ENCODE peak calls at places on chromosome 6, in five cellular contexts. S is A673, R is Peyer's patch, B is tibial artery, W is HL-60. E is an unnamed sample.

GRCh38 chr6:159065751-159066329 is 21.0 kb upstream of the TAGAP start:
- DNase-seq in S (no peak), R (no peak), B (no peak), W (no peak), E (no peak)

GRCh38 chr6:137489410-137490371 is 4.5 kb downstream of the OLIG3 start:
- DNase-seq in S (no peak), R (no peak), B (no peak), W (no peak), E (no peak)

GRCh38 chr6:110816677-110817076 is 1.4 kb upstream of the CDK19 start:
- DNase-seq in S (no peak), R (no peak), B (no peak), W (peak), E (no peak)

GRCh38 chr6:47306887-47307286 is 2.8 kb downstream of the TNFRSF21 start:
- DNase-seq in S (peak), R (no peak), B (no peak), W (no peak), E (no peak)

GRCh38 chr6:82364087-82365010 is 732 bp downstream of the TPBG start:
- DNase-seq in S (peak), R (peak), B (peak), W (peak), E (no peak)

GRCh38 chr6:7674291-7674690 is 51.6 kb upstream of the BMP6 start:
- DNase-seq in S (no peak), R (no peak), B (no peak), W (no peak), E (no peak)

GRCh38 chr6:11744753-11745152 is 33.9 kb downstream of the ADTRP start:
- DNase-seq in S (peak), R (peak), B (peak), W (no peak), E (no peak)

GRCh38 chr6:25601797-25602679 is 50.0 kb upstream of the SCGN start:
- DNase-seq in S (peak), R (no peak), B (no peak), W (no peak), E (peak)

GRCh38 chr6:130262008-130262407 is 39.3 kb upstream of the SAMD3 start:
- DNase-seq in S (no peak), R (no peak), B (no peak), W (no peak), E (no peak)

GRCh38 chr6:121436172-121436965 is 923 bp downstream of the GJA1 start:
- DNase-seq in S (peak), R (no peak), B (no peak), W (no peak), E (no peak)

GRCh38 chr6:121435444-121436069 is at the start of gene GJA1:
- DNase-seq in S (peak), R (no peak), B (peak), W (no peak), E (peak)

GRCh38 chr6:121430514-121431460 is 4.7 kb upstream of the GJA1 start:
- DNase-seq in S (peak), R (no peak), B (no peak), W (no peak), E (no peak)

GRCh38 chr6:121436966-121437756 is 1.7 kb downstream of the GJA1 start:
- DNase-seq in S (peak), R (peak), B (peak), W (no peak), E (no peak)

GRCh38 chr6:121434037-121434770 is 1.2 kb upstream of the GJA1 start:
- DNase-seq in S (no peak), R (no peak), B (no peak), W (no peak), E (no peak)
- TF ChIP-seq CTCF in S (peak), R (no peak), B (no peak), W (no peak), E (no peak)

DNA sequence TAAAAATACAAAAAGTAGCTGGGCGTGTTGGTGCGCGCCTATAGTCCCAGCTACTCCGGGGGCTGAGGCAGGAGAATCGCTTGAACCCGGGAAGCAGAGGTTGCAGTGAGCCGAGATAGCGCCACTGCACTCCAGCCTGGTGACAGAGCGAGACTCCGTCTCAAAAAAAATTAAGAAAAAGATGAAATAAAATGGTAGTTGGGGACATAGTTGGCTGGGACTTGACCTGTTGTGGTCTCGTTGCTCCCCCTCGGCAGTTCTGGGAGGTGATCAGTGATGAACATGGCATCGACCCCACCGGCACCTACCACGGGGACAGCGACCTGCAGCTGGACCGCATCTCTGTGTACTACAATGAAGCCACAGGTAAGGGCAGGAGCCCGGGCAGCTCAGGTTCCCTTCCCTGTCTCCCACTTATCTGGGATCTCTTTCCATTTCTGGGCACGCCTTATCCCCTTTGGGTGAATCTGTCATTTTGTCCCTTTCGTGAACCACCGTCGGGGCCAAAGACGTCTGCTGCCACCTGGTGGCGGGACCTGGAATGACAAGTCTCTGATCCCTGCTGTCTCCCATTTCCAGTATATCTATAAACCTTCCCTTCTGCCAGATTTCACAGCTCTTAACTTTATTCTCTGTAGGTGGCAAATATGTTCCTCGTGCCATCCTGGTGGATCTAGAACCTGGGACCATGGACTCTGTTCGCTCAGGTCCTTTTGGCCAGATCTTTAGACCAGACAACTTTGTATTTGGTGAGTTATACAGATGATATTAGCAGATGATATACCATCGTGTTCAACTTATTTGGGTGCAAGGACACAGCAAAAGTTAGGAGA is 2.3 kb downstream of the TUBB start:
- DNase-seq in S (peak), R (peak), B (peak), W (peak), E (no peak)
- H3K4me3 ChIP-seq in S (peak), R (peak), B (peak), W (peak), E (peak)

GRCh38 chr6:30544666-30545272 is 11.5 kb downstream of the GNL1 start:
- DNase-seq in S (peak), R (no peak), B (no peak), W (peak), E (no peak)
- TF ChIP-seq CTCF in S (peak), R (peak), B (peak), W (peak), E (peak)

DNA sequence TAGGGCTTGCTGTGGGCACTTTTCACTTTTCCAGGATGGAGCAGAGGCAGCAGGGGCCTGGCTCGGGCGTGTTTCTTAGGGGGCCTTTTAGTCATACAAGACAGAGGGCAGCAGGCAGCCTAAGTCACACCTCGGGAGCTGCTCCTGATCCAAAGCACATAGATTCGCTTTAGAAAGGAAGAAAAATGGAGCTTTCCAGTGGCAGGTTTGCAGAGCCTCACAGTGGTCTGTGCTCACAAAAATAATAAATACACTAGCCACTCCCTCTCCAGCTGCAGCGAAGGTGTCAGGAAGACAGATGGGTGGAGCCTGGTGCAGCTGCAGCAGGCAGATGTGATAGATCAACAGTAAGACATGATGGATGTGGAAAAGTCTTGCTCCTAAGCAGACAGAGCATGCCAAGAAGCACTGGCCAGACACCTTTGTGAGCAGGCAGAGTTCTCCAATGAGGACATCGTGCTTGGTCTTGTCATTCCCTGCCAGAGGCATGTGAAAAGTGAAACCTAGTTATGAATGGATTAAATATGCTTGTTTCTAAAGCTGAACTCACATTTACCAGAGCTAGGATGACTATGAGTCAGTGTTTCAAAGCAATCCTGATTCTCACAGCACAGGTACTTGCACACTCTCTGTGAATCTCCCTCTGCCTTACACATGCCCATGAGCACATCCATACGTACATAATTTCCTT is 111.4 kb downstream of the SCML4 start:
- DNase-seq in S (no peak), R (no peak), B (no peak), W (no peak), E (no peak)
- H3K4me3 ChIP-seq in S (no peak), R (peak), B (no peak), W (no peak), E (peak)

GRCh38 chr6:167119680-167120556 is 3.0 kb upstream of the CCR6 start:
- DNase-seq in S (no peak), R (peak), B (no peak), W (no peak), E (no peak)
- TF ChIP-seq CTCF in S (peak), R (no peak), B (no peak), W (no peak), E (no peak)

DNA sequence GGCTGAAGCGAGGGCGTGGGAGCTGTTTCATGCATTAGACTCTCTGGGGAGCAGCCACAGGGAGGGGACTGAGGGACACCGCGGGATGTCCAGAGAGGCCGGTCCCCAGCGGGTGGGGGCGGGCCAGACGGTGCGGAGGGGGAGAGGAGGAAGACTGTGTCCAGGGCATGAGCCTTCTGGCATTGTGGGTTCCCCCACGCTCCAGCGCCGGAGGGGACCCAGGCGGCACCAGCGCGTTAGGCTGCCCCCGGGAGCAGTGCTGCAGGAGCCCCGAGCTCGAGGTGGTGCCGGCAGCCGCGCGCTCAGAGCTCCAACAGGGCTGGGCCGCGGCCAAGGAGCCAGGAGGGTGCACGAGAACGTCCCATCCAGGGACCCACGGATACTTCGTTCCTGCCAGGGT is 14.4 kb downstream of the SLC22A3 start:
- DNase-seq in S (no peak), R (no peak), B (no peak), W (no peak), E (no peak)
- H3K4me3 ChIP-seq in S (no peak), R (no peak), B (peak), W (no peak), E (no peak)

GRCh38 chr6:15901141-15902115 is 227.5 kb upstream of the MYLIP start:
- DNase-seq in S (no peak), R (peak), B (no peak), W (peak), E (no peak)
- TF ChIP-seq CTCF in S (no peak), R (no peak), B (no peak), W (no peak), E (no peak)

DNA sequence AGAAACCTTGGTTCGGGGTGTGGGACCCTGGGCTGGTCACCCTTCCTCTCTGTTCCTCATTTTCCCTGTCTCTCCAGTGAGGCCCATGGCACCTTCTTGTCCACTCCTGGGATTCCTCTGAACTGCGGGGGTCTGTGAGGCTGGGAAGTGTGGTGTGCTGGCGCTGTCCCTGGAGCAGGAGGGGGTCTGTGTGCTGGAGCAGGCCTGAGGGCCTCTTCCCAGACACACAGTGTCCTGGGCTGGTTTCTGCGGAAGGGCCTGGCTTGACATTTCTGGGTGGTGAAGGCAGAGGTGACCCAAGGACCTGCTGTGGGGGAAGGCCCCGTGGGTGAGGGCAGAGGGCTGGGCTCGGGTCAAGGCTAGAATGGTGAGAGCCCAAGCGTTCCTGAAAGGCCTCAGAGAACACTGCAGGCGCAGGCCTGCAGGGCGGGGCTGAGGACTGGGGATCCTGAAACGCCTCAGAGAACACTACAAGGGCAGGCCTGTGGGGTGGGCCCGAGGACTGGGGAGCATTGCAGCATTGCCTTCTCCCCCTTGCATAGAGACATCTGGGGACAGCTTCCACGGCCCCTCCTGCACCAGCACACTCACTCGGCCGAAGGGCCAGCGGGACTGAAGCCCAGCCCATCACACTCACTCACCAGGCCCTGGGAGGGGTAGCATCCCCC is 10.6 kb upstream of the BAK1 start:
- DNase-seq in S (no peak), R (peak), B (no peak), W (no peak), E (no peak)
- H3K4me3 ChIP-seq in S (no peak), R (no peak), B (no peak), W (no peak), E (no peak)